ENCODE peak calls at places on chromosomes 7 and 10, in six cellular contexts. One of them, this sample, is unnamed.

GRCh38 chr7:81685263-81685868 is 84.5 kb downstream of the HGF start:
- DNase-seq in stimulated activated CD8-positive, alpha-beta memory T cell treated with anti-CD3 and anti-CD28 coated beads, Interleukin-7, amount 100 ng/mL, for 24 hours: no peak
- DNase-seq in choroid plexus epithelial cell: peak; percentile 50
- DNase-seq in esophagus squamous epithelium: no peak
- DNase-seq in MCF 10A: no peak
- DNase-seq in head of caudate nucleus: no peak
- DNase-seq in this sample: no peak

GRCh38 chr10:103985726-103986125 is 18.8 kb downstream of the SLK start:
- DNase-seq in choroid plexus epithelial cell: peak; percentile 44
- DNase-seq in head of caudate nucleus: no peak
- DNase-seq in stimulated activated CD8-positive, alpha-beta memory T cell treated with anti-CD3 and anti-CD28 coated beads, Interleukin-7, amount 100 ng/mL, for 24 hours: no peak
- DNase-seq in esophagus squamous epithelium: no peak
- DNase-seq in MCF 10A: peak; percentile 2
- DNase-seq in this sample: no peak

GRCh38 chr7:129664029-129665012 is 52.8 kb downstream of the NRF1 start:
- DNase-seq in choroid plexus epithelial cell: peak; percentile 89
- DNase-seq in head of caudate nucleus: no peak
- DNase-seq in esophagus squamous epithelium: no peak
- DNase-seq in MCF 10A: peak; percentile 66
- DNase-seq in stimulated activated CD8-positive, alpha-beta memory T cell treated with anti-CD3 and anti-CD28 coated beads, Interleukin-7, amount 100 ng/mL, for 24 hours: no peak
- DNase-seq in this sample: peak; percentile 73

GRCh38 chr10:110600487-110601101 is 33.1 kb downstream of the SMC3 start:
- DNase-seq in choroid plexus epithelial cell: peak; percentile 85
- DNase-seq in esophagus squamous epithelium: no peak
- DNase-seq in stimulated activated CD8-positive, alpha-beta memory T cell treated with anti-CD3 and anti-CD28 coated beads, Interleukin-7, amount 100 ng/mL, for 24 hours: no peak
- DNase-seq in MCF 10A: peak; percentile 69
- DNase-seq in head of caudate nucleus: peak; percentile 41
- DNase-seq in this sample: peak; percentile 73

GRCh38 chr7:36906448-36906847 is 182.2 kb upstream of the AOAH start:
- DNase-seq in choroid plexus epithelial cell: no peak
- DNase-seq in head of caudate nucleus: no peak
- DNase-seq in MCF 10A: no peak
- DNase-seq in esophagus squamous epithelium: no peak
- DNase-seq in stimulated activated CD8-positive, alpha-beta memory T cell treated with anti-CD3 and anti-CD28 coated beads, Interleukin-7, amount 100 ng/mL, for 24 hours: no peak
- DNase-seq in this sample: no peak

GRCh38 chr10:96960872-96961271 is 128.8 kb downstream of the LCOR start:
- DNase-seq in stimulated activated CD8-positive, alpha-beta memory T cell treated with anti-CD3 and anti-CD28 coated beads, Interleukin-7, amount 100 ng/mL, for 24 hours: no peak
- DNase-seq in choroid plexus epithelial cell: peak; percentile 5
- DNase-seq in MCF 10A: no peak
- DNase-seq in esophagus squamous epithelium: no peak
- DNase-seq in head of caudate nucleus: no peak
- DNase-seq in this sample: no peak

GRCh38 chr10:29794776-29795635 is 160.2 kb upstream of the SVIL start:
- DNase-seq in esophagus squamous epithelium: no peak
- DNase-seq in choroid plexus epithelial cell: peak; percentile 50
- DNase-seq in MCF 10A: no peak
- DNase-seq in head of caudate nucleus: no peak
- DNase-seq in stimulated activated CD8-positive, alpha-beta memory T cell treated with anti-CD3 and anti-CD28 coated beads, Interleukin-7, amount 100 ng/mL, for 24 hours: no peak
- DNase-seq in this sample: no peak

GRCh38 chr7:107070710-107071109 is 26.2 kb downstream of the PRKAR2B start:
- DNase-seq in esophagus squamous epithelium: no peak
- DNase-seq in stimulated activated CD8-positive, alpha-beta memory T cell treated with anti-CD3 and anti-CD28 coated beads, Interleukin-7, amount 100 ng/mL, for 24 hours: no peak
- DNase-seq in MCF 10A: no peak
- DNase-seq in choroid plexus epithelial cell: no peak
- DNase-seq in head of caudate nucleus: no peak
- DNase-seq in this sample: no peak

GRCh38 chr10:122468923-122469781 is 7.8 kb downstream of the HTRA1 start:
- DNase-seq in head of caudate nucleus: no peak
- DNase-seq in esophagus squamous epithelium: no peak
- DNase-seq in choroid plexus epithelial cell: peak; percentile 97
- DNase-seq in stimulated activated CD8-positive, alpha-beta memory T cell treated with anti-CD3 and anti-CD28 coated beads, Interleukin-7, amount 100 ng/mL, for 24 hours: no peak
- DNase-seq in MCF 10A: peak; percentile 99
- DNase-seq in this sample: peak; percentile 86

GRCh38 chr7:66877577-66878300 is 43.3 kb upstream of the TMEM248 start:
- DNase-seq in stimulated activated CD8-positive, alpha-beta memory T cell treated with anti-CD3 and anti-CD28 coated beads, Interleukin-7, amount 100 ng/mL, for 24 hours: no peak
- DNase-seq in esophagus squamous epithelium: no peak
- DNase-seq in choroid plexus epithelial cell: peak; percentile 15
- DNase-seq in MCF 10A: no peak
- DNase-seq in head of caudate nucleus: no peak
- DNase-seq in this sample: no peak

GRCh38 chr7:30321089-30321991 is 36.9 kb downstream of the ZNRF2 start:
- DNase-seq in MCF 10A: peak; percentile 25
- DNase-seq in esophagus squamous epithelium: no peak
- DNase-seq in choroid plexus epithelial cell: no peak
- DNase-seq in stimulated activated CD8-positive, alpha-beta memory T cell treated with anti-CD3 and anti-CD28 coated beads, Interleukin-7, amount 100 ng/mL, for 24 hours: no peak
- DNase-seq in head of caudate nucleus: no peak
- DNase-seq in this sample: peak; percentile 20

This sample was measured in pons.